ENCODE peak calls at places on chromosomes 16 and 17, in nine cellular contexts. R is IMR-90; K is stimulated activated CD4-positive, alpha-beta T cell treated with anti-CD3 and anti-CD28 coated beads, TNF-alpha, amount 100 ng/mL, for 48 hours; G is activated CD8-positive, alpha-beta memory T cell treated with anti-CD3 and anti-CD28 coated beads for 1 hour; Q is NCI-H2171 treated with DMSO at 0.1 percent for 48 hours; X is lower leg skin; Y is CD4-positive, CD25-positive, alpha-beta regulatory T cell; S is BJ; A is T-helper 17 cell. L is an unnamed sample.

GRCh38 chr16:82782715-82783251 is 156.0 kb downstream of the CDH13 start:
- DNase-seq in G (no peak), A (no peak), X (no peak), S (no peak), K (no peak), Q (no peak), R (no peak), Y (no peak), L (no peak)

GRCh38 chr16:636206-637080 is at the start of gene METTL26:
- DNase-seq in R (peak), A (peak), Q (peak), G (peak), K (peak), X (peak), S (peak), Y (peak), L (peak)

GRCh38 chr16:85753559-85753958 is 2.7 kb upstream of the C16orf74 start:
- DNase-seq in R (no peak), Y (no peak), Q (no peak), X (no peak), G (no peak), S (no peak), A (no peak), K (no peak), L (no peak)

GRCh38 chr17:41613277-41614082 is 913 bp upstream of the KRT16 start:
- DNase-seq in Q (no peak), X (no peak), Y (no peak), A (no peak), K (no peak), R (no peak), G (no peak), S (no peak), L (no peak)

GRCh38 chr16:67249762-67250327 is 1.1 kb downstream of the SLC9A5 start:
- DNase-seq in R (peak), X (no peak), Y (no peak), Q (no peak), A (no peak), G (no peak), S (no peak), K (no peak), L (no peak)

GRCh38 chr16:46973457-46974324 is at the start of gene DNAJA2:
- DNase-seq in G (peak), Y (peak), K (peak), S (peak), A (peak), X (peak), R (peak), Q (peak), L (no peak)

GRCh38 chr16:2948807-2949704 is 15.0 kb upstream of the KREMEN2 start:
- DNase-seq in Y (no peak), R (no peak), K (no peak), Q (no peak), X (no peak), A (no peak), S (no peak), G (no peak), L (no peak)

GRCh38 chr16:72934661-72935403 is 113.1 kb downstream of the ZFHX3 start:
- DNase-seq in A (no peak), Q (no peak), S (no peak), Y (no peak), G (no peak), K (no peak), X (no peak), R (no peak), L (no peak)

GRCh38 chr16:81310045-81310644 is 4.6 kb upstream of the GAN start:
- DNase-seq in G (no peak), Y (no peak), A (no peak), R (no peak), Q (no peak), S (no peak), K (no peak), X (no peak), L (no peak)

GRCh38 chr16:13021996-13022395 is 120.6 kb downstream of the SHISA9 start:
- DNase-seq in R (no peak), Y (no peak), A (no peak), K (no peak), X (no peak), S (no peak), G (no peak), Q (peak), L (no peak)

GRCh38 chr16:57284206-57284951 is at the start of gene PLLP:
- DNase-seq in Q (peak), R (peak), A (peak), S (no peak), X (no peak), K (no peak), Y (peak), G (no peak), L (no peak)

GRCh38 chr17:2275722-2276121 is 27.9 kb downstream of the SMG6 start:
- DNase-seq in A (no peak), Y (no peak), Q (no peak), X (no peak), S (no peak), G (no peak), K (no peak), R (no peak), L (no peak)

GRCh38 chr17:75898065-75898464 is 1.3 kb upstream of the TRIM65 start:
- DNase-seq in X (no peak), Y (no peak), S (no peak), G (no peak), K (no peak), A (no peak), R (no peak), Q (no peak), L (no peak)

GRCh38 chr17:21113706-21114105 is 13.1 kb upstream of the DHRS7B start:
- DNase-seq in S (no peak), R (no peak), A (no peak), Y (no peak), X (no peak), G (no peak), K (no peak), Q (no peak), L (no peak)

GRCh38 chr16:15404792-15405191 is 9.2 kb downstream of the MPV17L start:
- DNase-seq in X (peak), K (no peak), Q (no peak), G (no peak), Y (no peak), A (no peak), S (no peak), R (no peak), L (no peak)

GRCh38 chr17:30415491-30415890 is 36.8 kb downstream of the CPD start:
- DNase-seq in R (peak), K (no peak), Q (no peak), S (peak), X (no peak), A (no peak), G (no peak), Y (no peak), L (no peak)

GRCh38 chr17:82876602-82877391 is 37.0 kb upstream of the ZNF750 start:
- DNase-seq in K (no peak), R (peak), A (no peak), Q (peak), S (no peak), X (peak), G (no peak), Y (no peak), L (peak)

GRCh38 chr16:54286330-54287017 is at the start of gene IRX3:
- DNase-seq in Q (peak), K (no peak), G (no peak), X (peak), A (no peak), S (peak), Y (no peak), R (peak), L (peak)

GRCh38 chr17:27912989-27913388 is 19.8 kb upstream of the LYRM9 start:
- DNase-seq in A (no peak), X (no peak), Y (no peak), Q (no peak), G (no peak), K (no peak), R (no peak), S (no peak), L (no peak)

GRCh38 chr16:14369734-14370598 is 260.1 kb downstream of the PARN start:
- DNase-seq in R (no peak), K (no peak), Y (no peak), Q (no peak), A (no peak), X (peak), S (no peak), G (no peak), L (peak)

GRCh38 chr17:27559996-27560481 is 70.9 kb upstream of the LGALS9 start:
- DNase-seq in X (peak), A (no peak), S (no peak), G (no peak), R (peak), Y (no peak), Q (peak), K (no peak), L (no peak)

GRCh38 chr16:29989111-29989858 is 6.1 kb downstream of the HIRIP3 start:
- DNase-seq in G (no peak), R (no peak), K (no peak), Y (no peak), A (no peak), Q (no peak), S (no peak), X (no peak), L (no peak)

GRCh38 chr17:5821057-5821456 is 236.7 kb upstream of the NLRP1 start:
- DNase-seq in R (peak), X (no peak), G (no peak), Q (no peak), Y (no peak), A (no peak), S (no peak), K (peak), L (no peak)

GRCh38 chr17:62008294-62008693 is 56.8 kb downstream of the MED13 start:
- DNase-seq in A (no peak), X (no peak), G (no peak), R (no peak), Y (no peak), S (no peak), K (no peak), Q (no peak), L (no peak)

GRCh38 chr16:4140652-4141051 is 24.4 kb upstream of the ADCY9 start:
- DNase-seq in X (peak), A (no peak), S (no peak), R (peak), Q (peak), G (no peak), K (no peak), Y (no peak), L (no peak)

GRCh38 chr16:474420-475122 is 49.1 kb downstream of the RAB11FIP3 start:
- DNase-seq in S (no peak), X (no peak), G (no peak), R (no peak), Q (no peak), A (no peak), Y (no peak), K (no peak), L (no peak)

GRCh38 chr16:86070511-86070910 is 171.5 kb downstream of the IRF8 start:
- DNase-seq in S (no peak), A (no peak), K (no peak), Y (no peak), G (no peak), Q (no peak), R (no peak), X (no peak), L (no peak)

GRCh38 chr16:90008708-90009145 is 10.5 kb downstream of the DBNDD1 start:
- DNase-seq in A (peak), K (peak), G (peak), S (no peak), Q (peak), Y (no peak), X (no peak), R (peak), L (no peak)

GRCh38 chr17:13981881-13982280 is 87.4 kb upstream of the COX10 start:
- DNase-seq in Q (no peak), R (no peak), Y (no peak), X (no peak), G (no peak), S (no peak), A (no peak), K (no peak), L (no peak)

GRCh38 chr16:46748775-46749705 is 896 bp upstream of the MYLK3 start:
- DNase-seq in R (no peak), G (no peak), X (no peak), K (no peak), Q (peak), A (no peak), Y (no peak), S (no peak), L (no peak)

GRCh38 chr16:49116873-49117272 is 164.8 kb downstream of the CBLN1 start:
- DNase-seq in A (no peak), Q (no peak), K (no peak), X (no peak), R (no peak), S (no peak), Y (no peak), G (no peak), L (peak)

GRCh38 chr16:89918453-89919347 is at the start of gene MC1R:
- DNase-seq in X (no peak), A (no peak), Y (no peak), S (no peak), K (no peak), R (peak), G (no peak), Q (peak), L (no peak)

GRCh38 chr17:80644588-80644987 is 100.0 kb downstream of the RPTOR start:
- DNase-seq in K (no peak), A (no peak), Q (no peak), S (no peak), G (no peak), R (peak), X (no peak), Y (no peak), L (no peak)

GRCh38 chr17:5630434-5630833 is 46.1 kb upstream of the NLRP1 start:
- DNase-seq in S (peak), Y (no peak), K (no peak), Q (no peak), X (no peak), R (peak), G (no peak), A (no peak), L (no peak)

L was measured in keratinocyte.